ENCODE peak calls at places on chromosomes 4 and X, in seven cellular contexts. F is tibial nerve, C is heart right ventricle, V is epithelial cell of esophagus, Y is LNCaP clone FGC, H is AG09309, O is DND-41. U is an unnamed sample.

GRCh38 chr4:180521181-180521580 is 1722.0 kb upstream of the TENM3 start:
- DNase-seq in F (no peak), C (no peak), V (no peak), Y (no peak), H (no peak), O (no peak), U (no peak)

GRCh38 chrX:13159886-13160285 is 115.5 kb upstream of the FAM9C start:
- DNase-seq in F (no peak), C (no peak), V (no peak), Y (no peak), H (no peak), O (no peak), U (no peak)

GRCh38 chr4:2059034-2059725 is at the start of gene NAT8L:
- DNase-seq in F (no peak), C (no peak), V (no peak), Y (no peak), H (no peak), O (peak; percentile 23), U (no peak)

GRCh38 chr4:188432328-188432727 is 293.1 kb downstream of the TRIML1 start:
- DNase-seq in F (no peak), C (no peak), V (peak; percentile 18), Y (no peak), H (no peak), O (no peak), U (no peak)

GRCh38 chr4:126664839-126665238 is 967.9 kb upstream of the INTU start:
- DNase-seq in F (no peak), C (no peak), V (no peak), Y (no peak), H (no peak), O (no peak), U (no peak)

GRCh38 chrX:53287493-53288138 is 6.2 kb upstream of the IQSEC2 start:
- DNase-seq in F (peak; percentile 15), C (peak; percentile 66), V (peak; percentile 48), Y (no peak), H (no peak), O (peak; percentile 64), U (no peak)

GRCh38 chr4:11313157-11313943 is 115.3 kb downstream of the HS3ST1 start:
- DNase-seq in F (no peak), C (no peak), V (peak; percentile 26), Y (no peak), H (no peak), O (no peak), U (no peak)

GRCh38 chr4:179307297-179308136 is 1865.3 kb upstream of the AGA start:
- DNase-seq in F (no peak), C (no peak), V (peak; percentile 55), Y (no peak), H (no peak), O (peak; percentile 30), U (peak; percentile 1)

GRCh38 chr4:153973942-153974341 is 185.1 kb upstream of the SFRP2 start:
- DNase-seq in F (no peak), C (no peak), V (no peak), Y (no peak), H (no peak), O (no peak), U (no peak)

GRCh38 chrX:7028246-7028645 is 119.3 kb upstream of the STS start:
- DNase-seq in F (no peak), C (no peak), V (peak; percentile 27), Y (no peak), H (no peak), O (no peak), U (no peak)

GRCh38 chr4:183987987-183988392 is 82.9 kb downstream of the STOX2 start:
- DNase-seq in F (peak; percentile 40), C (peak; percentile 82), V (peak; percentile 96), Y (peak; percentile 71), H (peak; percentile 47), O (no peak), U (peak; percentile 59)

GRCh38 chr4:6277935-6278800 is 8.5 kb downstream of the WFS1 start:
- DNase-seq in F (no peak), C (no peak), V (no peak), Y (no peak), H (no peak), O (no peak), U (no peak)

GRCh38 chr4:60485279-60485678 is 714.8 kb upstream of the ADGRL3 start:
- DNase-seq in F (no peak), C (no peak), V (peak; percentile 34), Y (no peak), H (no peak), O (no peak), U (peak; percentile 8)

GRCh38 chr4:139184129-139184528 is 7.1 kb upstream of the ELF2 start:
- DNase-seq in F (no peak), C (no peak), V (peak; percentile 62), Y (no peak), H (no peak), O (no peak), U (no peak)

GRCh38 chrX:145393702-145394235 is 146.5 kb downstream of the SPANXN1 start:
- DNase-seq in F (no peak), C (no peak), V (no peak), Y (no peak), H (no peak), O (no peak), U (no peak)

GRCh38 chr4:48651869-48652447 is 128.1 kb downstream of the FRYL start:
- DNase-seq in F (no peak), C (no peak), V (peak; percentile 82), Y (no peak), H (peak; percentile 48), O (no peak), U (peak; percentile 11)

GRCh38 chrX:40735318-40736169 is at the start of gene MED14:
- DNase-seq in F (peak; percentile 71), C (peak; percentile 87), V (peak; percentile 88), Y (no peak), H (peak; percentile 41), O (peak; percentile 90), U (peak; percentile 55)

GRCh38 chrX:57918750-57919436 is 8.6 kb upstream of the ZXDA start:
- DNase-seq in F (no peak), C (peak; percentile 23), V (peak; percentile 35), Y (no peak), H (no peak), O (peak; percentile 19), U (no peak)

GRCh38 chr4:66575024-66575696 is 904.9 kb upstream of the EPHA5 start:
- DNase-seq in F (no peak), C (no peak), V (peak; percentile 81), Y (no peak), H (no peak), O (no peak), U (peak; percentile 93)

GRCh38 chrX:33178690-33179089 is 32.7 kb downstream of the DMD start:
- DNase-seq in F (no peak), C (no peak), V (no peak), Y (no peak), H (no peak), O (no peak), U (no peak)

GRCh38 chr4:13327991-13328390 is 156.1 kb downstream of the RAB28 start:
- DNase-seq in F (no peak), C (no peak), V (no peak), Y (no peak), H (no peak), O (no peak), U (no peak)

GRCh38 chr4:151862766-151863165 is 102.0 kb upstream of the GATB start:
- DNase-seq in F (no peak), C (no peak), V (peak; percentile 51), Y (no peak), H (peak; percentile 25), O (no peak), U (no peak)

GRCh38 chrX:19344661-19345060 is 934 bp downstream of the PDHA1 start:
- DNase-seq in F (no peak), C (no peak), V (no peak), Y (no peak), H (no peak), O (no peak), U (no peak)

GRCh38 chrX:70009970-70010369 is 39.8 kb downstream of the AWAT2 start:
- DNase-seq in F (no peak), C (no peak), V (no peak), Y (no peak), H (no peak), O (no peak), U (no peak)

GRCh38 chr4:72112514-72113156 is 80.8 kb downstream of the NPFFR2 start:
- DNase-seq in F (no peak), C (no peak), V (peak; percentile 96), Y (no peak), H (no peak), O (no peak), U (peak; percentile 22)

GRCh38 chrX:71617742-71618141 is 569 bp downstream of the CXCR3 start:
- DNase-seq in F (no peak), C (no peak), V (no peak), Y (no peak), H (no peak), O (no peak), U (no peak)

GRCh38 chrX:71619193-71619592 is 882 bp upstream of the CXCR3 start:
- DNase-seq in F (no peak), C (no peak), V (no peak), Y (no peak), H (no peak), O (no peak), U (no peak)

GRCh38 chrX:71616672-71617529 is 1.4 kb downstream of the CXCR3 start:
- DNase-seq in F (no peak), C (no peak), V (no peak), Y (no peak), H (no peak), O (peak; percentile 36), U (no peak)

GRCh38 chrX:71618303-71618721 is at the start of gene CXCR3:
- DNase-seq in F (no peak), C (peak; percentile 23), V (no peak), Y (no peak), H (no peak), O (peak; percentile 77), U (no peak)

GRCh38 chrX:71618787-71619186 is 476 bp upstream of the CXCR3 start:
- DNase-seq in F (no peak), C (no peak), V (no peak), Y (no peak), H (no peak), O (no peak), U (no peak)
- H3K4me3 ChIP-seq in F (no peak overlapping the region), C (no peak overlapping the region), V (no peak overlapping the region), Y (no peak overlapping the region), H (no peak overlapping the region), O (no peak overlapping the region), U (no peak overlapping the region)

GRCh38 chr4:107734120-107734519 is 14.1 kb upstream of the PAPSS1 start:
- DNase-seq in F (no peak), C (no peak), V (peak; percentile 17), Y (no peak), H (no peak), O (no peak), U (no peak)
- TF ChIP-seq CTCF in F (no peak), C (no peak), V (peak; percentile 28), Y (no peak), H (peak; percentile 26), O (peak; percentile 46), U (peak; percentile 40)

DNA sequence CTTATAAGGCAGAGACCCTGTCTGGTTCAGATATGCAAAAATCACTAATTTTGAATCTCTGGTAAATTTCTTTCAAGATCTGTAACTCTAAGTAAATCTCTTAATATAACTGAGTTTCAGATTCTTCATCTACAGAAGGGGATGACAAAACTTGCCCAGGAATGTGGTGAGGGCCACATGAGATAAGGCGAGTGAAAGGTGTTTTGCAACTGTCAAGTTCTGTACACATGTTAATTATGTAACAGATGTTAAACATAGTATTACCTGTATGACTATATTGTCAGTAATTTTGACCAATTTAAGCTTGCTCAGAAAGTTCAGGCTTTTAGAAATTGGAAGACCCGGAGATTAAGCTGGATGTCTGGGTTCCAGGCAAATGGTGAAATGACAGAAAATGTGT is 549 bp upstream of the GLRB start:
- DNase-seq in F (no peak), C (no peak), V (peak; percentile 54), Y (no peak), H (no peak), O (no peak), U (no peak)
- H3K4me3 ChIP-seq in F (no peak overlapping the region), C (no peak overlapping the region), V (peak overlapping the region; percentile 49), Y (no peak overlapping the region), H (peak overlapping the region; percentile 90), O (no peak overlapping the region), U (peak overlapping the region; percentile 69)

GRCh38 chr4:38728651-38729141 is 54.1 kb downstream of the TLR10 start:
- DNase-seq in F (no peak), C (no peak), V (peak; percentile 39), Y (peak; percentile 73), H (no peak), O (no peak), U (no peak)
- TF ChIP-seq CTCF in F (no peak), C (no peak), V (peak; percentile 37), Y (peak; percentile 52), H (no peak), O (peak; percentile 8), U (no peak)